ENCODE peak calls at places on chromosomes 4 and X, in four cellular contexts. P is H1, R is HepG2, J is NT2/D1. S is an unnamed sample.
A peak's percentile ranks its signal among the peaks of the same experiment; 100 is the strongest.

GRCh38 chrX:2699959-2700358 is 8.9 kb downstream of the CD99 start:
- DNase-seq in R (no peak), P (no peak), J (no peak), S (no peak)

GRCh38 chr4:7631288-7631633 is 196.5 kb upstream of the PSAPL1 start:
- DNase-seq in J (no peak), R (no peak), P (no peak), S (no peak)

GRCh38 chrX:99301990-99302389 is 1108.1 kb downstream of the PCDH19 start:
- DNase-seq in R (peak; percentile 5), P (no peak), J (peak; percentile 15), S (peak; percentile 12)

GRCh38 chr4:140137654-140138053 is 16.3 kb downstream of the MAML3 start:
- DNase-seq in R (no peak), J (no peak), P (no peak), S (no peak)

GRCh38 chr4:89316187-89316586 is 8.6 kb upstream of the GPRIN3 start:
- DNase-seq in R (no peak), P (no peak), J (no peak), S (no peak)

GRCh38 chrX:19776753-19777152 is 110.6 kb downstream of the SH3KBP1 start:
- DNase-seq in P (no peak), R (no peak), J (no peak), S (no peak)

GRCh38 chr4:189773909-189774308 is 166.8 kb upstream of the FRG1 start:
- DNase-seq in J (no peak), P (no peak), R (no peak), S (no peak)

GRCh38 chr4:76748649-76749048 is 149.3 kb downstream of the SOWAHB start:
- DNase-seq in R (peak; percentile 12), J (no peak), P (no peak), S (peak; percentile 53)

GRCh38 chr4:168478868-168479267 is 1.4 kb downstream of the DDX60L start:
- DNase-seq in P (no peak), J (no peak), R (no peak), S (no peak)

GRCh38 chrX:53093177-53093655 is 726 bp upstream of the KANTR start:
- DNase-seq in J (peak; percentile 68), R (peak; percentile 58), P (no peak), S (peak; percentile 65)

GRCh38 chr4:10173754-10174749 is 57.5 kb upstream of the WDR1 start:
- DNase-seq in P (no peak), R (no peak), J (no peak), S (no peak)

GRCh38 chrX:132442674-132443073 is 46.2 kb downstream of the MBNL3 start:
- DNase-seq in J (no peak), P (no peak), R (no peak), S (no peak)

GRCh38 chrX:14409341-14409740 is 120.0 kb upstream of the GLRA2 start:
- DNase-seq in P (no peak), R (peak; percentile 40), J (no peak), S (no peak)

GRCh38 chrX:78650906-78651437 is 8.2 kb downstream of the RTL3 start:
- DNase-seq in J (no peak), R (no peak), P (no peak), S (no peak)

GRCh38 chrX:154021131-154021611 is 1.5 kb upstream of the IRAK1 start:
- DNase-seq in J (no peak), P (no peak), R (no peak), S (no peak)
- TF ChIP-seq SUZ12 in J (no peak), P (no peak), R (no peak), S (no peak)

GRCh38 chrX:120568047-120568446 is 7.3 kb upstream of the CUL4B start:
- DNase-seq in J (no peak), P (no peak), R (no peak), S (no peak)
- TF ChIP-seq SUZ12 in J (no peak), P (no peak), R (no peak), S (no peak)

GRCh38 chr4:102535398-102536082 is 34.4 kb downstream of the NFKB1 start:
- DNase-seq in R (no peak), P (no peak), J (no peak), S (no peak)
- TF ChIP-seq SUZ12 in R (no peak), P (no peak), J (no peak), S (no peak)

GRCh38 chrX:101291204-101291603 is at the start of gene TAF7L:
- DNase-seq in R (no peak), P (no peak), J (no peak), S (no peak)
- TF ChIP-seq SUZ12 in R (no peak), P (no peak), J (no peak), S (no peak)

GRCh38 chrX:5051831-5052491 is 1176.7 kb downstream of the NLGN4X start:
- DNase-seq in R (no peak), P (no peak), J (no peak), S (no peak)
- TF ChIP-seq SUZ12 in R (no peak), P (no peak), J (no peak), S (no peak)

GRCh38 chr4:151652841-151653547 is 107.8 kb downstream of the GATB start:
- DNase-seq in J (no peak), P (no peak), R (no peak), S (no peak)
- TF ChIP-seq SUZ12 in J (no peak), P (no peak), R (no peak), S (no peak)

GRCh38 chr4:68734095-68734494 is 63.6 kb upstream of the UGT2B15 start:
- DNase-seq in P (no peak), J (no peak), R (peak; percentile 12), S (no peak)

GRCh38 chr4:68732653-68733466 is 62.4 kb upstream of the UGT2B15 start:
- DNase-seq in R (peak; percentile 100), J (no peak), P (no peak), S (no peak)

GRCh38 chr4:68735106-68735505 is 64.7 kb upstream of the UGT2B15 start:
- DNase-seq in P (no peak), J (no peak), R (no peak), S (no peak)

GRCh38 chr4:68738036-68738435 is 67.6 kb upstream of the UGT2B15 start:
- DNase-seq in R (no peak), J (no peak), P (no peak), S (no peak)

GRCh38 chr4:68736813-68737212 is 66.4 kb upstream of the UGT2B15 start:
- DNase-seq in R (peak; percentile 81), J (no peak), P (no peak), S (no peak)
- TF ChIP-seq SUZ12 in R (no peak), J (no peak), P (no peak), S (no peak)

DNA sequence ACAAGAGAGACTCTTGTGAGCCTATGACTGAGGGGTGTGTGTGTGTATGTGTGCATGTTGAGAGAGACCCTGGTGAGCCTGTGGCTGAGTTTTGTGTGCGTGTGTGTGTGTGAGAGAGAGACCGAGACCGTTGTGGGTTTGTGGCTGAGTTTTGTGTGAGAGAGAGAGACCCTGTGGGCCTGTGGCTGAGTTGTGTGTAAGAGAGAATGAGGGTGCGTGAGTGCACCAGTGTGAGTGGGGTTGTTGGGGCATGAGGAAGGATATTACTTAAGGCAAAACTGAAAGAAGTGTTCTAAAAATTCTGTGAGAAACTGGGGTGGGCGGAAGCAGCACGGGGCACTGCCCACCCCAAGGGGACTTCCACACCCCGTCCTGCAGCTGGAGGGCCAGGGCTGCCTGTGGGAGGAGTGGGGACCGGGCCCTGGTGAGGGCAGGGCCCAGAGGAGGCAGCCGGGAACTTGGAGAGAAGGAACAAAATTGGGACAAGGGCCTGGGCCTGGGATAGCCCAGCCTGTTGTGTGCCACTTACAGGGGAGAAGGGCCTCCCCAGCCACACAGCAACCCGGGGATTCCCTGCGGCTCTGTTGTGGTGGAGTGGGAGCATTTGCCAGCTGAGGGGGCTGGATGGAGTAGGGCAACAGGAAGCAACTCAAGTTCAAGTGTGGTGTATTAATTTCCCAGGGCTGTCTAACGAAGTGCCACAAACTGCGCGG is 22.0 kb downstream of the TMEM131L start:
- DNase-seq in P (no peak), J (no peak), R (no peak), S (no peak)
- TF ChIP-seq SUZ12 in P (no peak), J (no peak), R (no peak), S (no peak)

GRCh38 chrX:21493226-21493850 is 119.1 kb downstream of the CNKSR2 start:
- DNase-seq in R (no peak), P (no peak), J (no peak), S (no peak)
- TF ChIP-seq SUZ12 in R (no peak), P (no peak), J (no peak), S (no peak)

S was measured in HEK293T.